ENCODE peak calls at places on chromosomes 6 and 20, in five cellular contexts. R is H9, U is mesenchymal stem cell, I is H1, C is trophoblast cell. D is an unnamed sample.

GRCh38 chr20:15036938-15037337 is 699.5 kb upstream of the FLRT3 start:
- DNase-seq in U (no peak), R (no peak), I (no peak), C (no peak), D (no peak)

GRCh38 chr20:4074877-4075455 is 59.6 kb upstream of the RNF24 start:
- DNase-seq in U (no peak), C (peak), I (peak), R (no peak), D (no peak)

GRCh38 chr6:74137910-74138309 is 441.9 kb downstream of the CD109 start:
- DNase-seq in U (peak), I (no peak), C (no peak), R (no peak), D (no peak)

GRCh38 chr20:4069741-4070140 is 54.4 kb upstream of the RNF24 start:
- DNase-seq in I (no peak), R (no peak), C (no peak), U (peak), D (no peak)

GRCh38 chr6:43770417-43771209 is 602 bp downstream of the VEGFA start:
- DNase-seq in I (peak), C (peak), R (no peak), U (peak), D (peak)

GRCh38 chr20:33518071-33518470 is 28.2 kb downstream of the CBFA2T2 start:
- DNase-seq in C (no peak), U (peak), I (no peak), R (no peak), D (no peak)

GRCh38 chr20:59603727-59604608 is at the start of gene PHACTR3:
- DNase-seq in I (peak), U (no peak), R (peak), C (no peak), D (peak)

GRCh38 chr20:42191140-42191860 is 573.1 kb upstream of the CHD6 start:
- DNase-seq in I (no peak), U (no peak), R (peak), C (peak), D (no peak)

GRCh38 chr6:7910654-7911344 is at the start of gene TXNDC5:
- DNase-seq in U (peak), C (peak), R (peak), I (peak), D (peak)

GRCh38 chr6:78850621-78851020 is 16.7 kb upstream of the IRAK1BP1 start:
- DNase-seq in I (no peak), R (no peak), U (no peak), C (no peak), D (no peak)

GRCh38 chr20:21503345-21503744 is 10.5 kb downstream of the NKX2-2 start:
- DNase-seq in R (no peak), I (no peak), C (no peak), U (no peak), D (no peak)

GRCh38 chr20:32536861-32537656 is 48.1 kb downstream of the NOL4L start:
- DNase-seq in I (no peak), R (no peak), C (no peak), U (no peak), D (no peak)

GRCh38 chr20:63651942-63652191 is 1.4 kb downstream of the STMN3 start:
- DNase-seq in R (no peak), I (no peak), U (no peak), C (no peak), D (no peak)

GRCh38 chr6:40477246-40478126 is 109.7 kb downstream of the LRFN2 start:
- DNase-seq in C (no peak), I (no peak), R (peak), U (peak), D (peak)

GRCh38 chr6:169940554-169941290 is 189.3 kb downstream of the ERMARD start:
- DNase-seq in R (no peak), U (no peak), I (no peak), C (no peak), D (no peak)

GRCh38 chr6:27593200-27593818 is 120.4 kb upstream of the ZNF184 start:
- DNase-seq in I (peak), C (no peak), R (no peak), U (no peak), D (no peak)

GRCh38 chr20:36162272-36162966 is 7.9 kb downstream of the EPB41L1 start:
- DNase-seq in U (no peak), R (no peak), I (no peak), C (no peak), D (no peak)

GRCh38 chr6:1949533-1949932 is 295.9 kb downstream of the GMDS start:
- DNase-seq in C (no peak), I (no peak), R (no peak), U (no peak), D (no peak)

GRCh38 chr20:48489046-48489463 is 338.7 kb downstream of the PREX1 start:
- DNase-seq in U (no peak), R (no peak), C (no peak), I (no peak), D (no peak)

GRCh38 chr6:22030730-22031619 is 265.9 kb downstream of the PRL start:
- DNase-seq in C (no peak), U (no peak), R (no peak), I (no peak), D (no peak)

GRCh38 chr6:104969108-104969507 is 12.2 kb downstream of the LIN28B start:
- DNase-seq in R (no peak), U (no peak), C (no peak), I (no peak), D (peak)

GRCh38 chr6:105364243-105364642 is 38.6 kb downstream of the PREP start:
- DNase-seq in I (no peak), R (no peak), C (peak), U (no peak), D (no peak)

GRCh38 chr20:45857836-45858250 is 429 bp downstream of the ZSWIM3 start:
- DNase-seq in C (no peak), R (peak), U (no peak), I (no peak), D (no peak)

GRCh38 chr6:130259557-130259956 is 36.8 kb upstream of the SAMD3 start:
- DNase-seq in R (no peak), U (no peak), C (no peak), I (no peak), D (no peak)

GRCh38 chr6:12751694-12752304 is 35.2 kb downstream of the PHACTR1 start:
- DNase-seq in R (peak), U (peak), I (peak), C (peak), D (peak)

GRCh38 chr20:58803533-58803932 is 47.2 kb downstream of the GNAS-AS1 start:
- DNase-seq in U (no peak), C (no peak), I (no peak), R (no peak), D (no peak)

GRCh38 chr6:19399406-19399805 is 437.8 kb upstream of the ID4 start:
- DNase-seq in R (no peak), U (no peak), C (no peak), I (no peak), D (no peak)

GRCh38 chr6:27468334-27468733 is 4.6 kb downstream of the ZNF184 start:
- DNase-seq in C (no peak), U (peak), I (no peak), R (no peak), D (no peak)

GRCh38 chr6:143110996-143111395 is 50.3 kb downstream of the AIG1 start:
- DNase-seq in C (no peak), U (no peak), R (no peak), I (no peak), D (no peak)

GRCh38 chr20:35306931-35307517 is 14.8 kb upstream of the FAM83C start:
- DNase-seq in C (peak), I (peak), R (peak), U (peak), D (peak)

GRCh38 chr6:55410674-55411073 is 83.4 kb downstream of the GFRAL start:
- DNase-seq in I (no peak), U (no peak), R (no peak), C (no peak), D (no peak)

GRCh38 chr6:92479821-92480220 is 939.5 kb downstream of the EPHA7 start:
- DNase-seq in C (no peak), U (peak), I (no peak), R (no peak), D (no peak)

GRCh38 chr20:56440346-56441007 is 27.9 kb upstream of the RTF2 start:
- DNase-seq in I (no peak), C (no peak), R (no peak), U (peak), D (no peak)

GRCh38 chr6:38179794-38180430 is 360.4 kb downstream of the ZFAND3 start:
- DNase-seq in U (no peak), I (peak), R (peak), C (no peak), D (no peak)

GRCh38 chr6:141744971-141745370 is 387.8 kb upstream of the GJE1 start:
- DNase-seq in C (no peak), U (no peak), R (no peak), I (no peak), D (no peak)

GRCh38 chr6:20160541-20161283 is 51.6 kb downstream of the MBOAT1 start:
- DNase-seq in R (no peak), I (peak), C (no peak), U (no peak), D (no peak)

GRCh38 chr20:16191496-16191895 is 381.8 kb downstream of the KIF16B start:
- DNase-seq in U (no peak), C (no peak), I (no peak), R (no peak), D (no peak)

GRCh38 chr20:16189371-16189770 is 383.9 kb downstream of the KIF16B start:
- DNase-seq in R (no peak), U (no peak), I (no peak), C (no peak), D (no peak)

GRCh38 chr20:16187956-16188616 is 385.2 kb downstream of the KIF16B start:
- DNase-seq in R (no peak), I (no peak), U (no peak), C (no peak), D (no peak)
- H2AK5ac ChIP-seq in R (no peak), I (peak), U (no peak), C (no peak), D (peak)

DNA sequence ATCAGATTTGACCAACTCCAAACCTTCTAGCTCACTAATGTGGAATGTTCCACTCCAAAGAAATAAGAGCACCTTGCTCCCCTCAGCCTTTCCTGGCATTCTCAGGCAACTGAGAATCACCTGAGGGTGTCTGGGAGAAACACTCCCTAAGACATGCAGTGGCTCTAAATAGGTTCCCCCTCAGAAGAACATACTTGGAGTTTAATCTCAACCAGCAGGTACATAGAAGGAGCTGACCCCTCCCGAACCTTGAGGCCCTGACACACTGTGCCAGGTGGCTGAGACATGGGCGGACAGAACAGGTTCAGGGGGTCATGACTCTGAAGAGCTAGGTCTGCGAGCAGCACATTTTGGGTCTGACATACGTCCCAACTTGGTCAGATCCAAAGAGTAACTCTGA is 107.6 kb upstream of the MAP3K4 start:
- DNase-seq in C (peak), I (no peak), R (no peak), U (no peak), D (no peak)
- H2BK12ac ChIP-seq in C (no peak), I (peak), R (no peak), U (no peak), D (no peak)

DNA sequence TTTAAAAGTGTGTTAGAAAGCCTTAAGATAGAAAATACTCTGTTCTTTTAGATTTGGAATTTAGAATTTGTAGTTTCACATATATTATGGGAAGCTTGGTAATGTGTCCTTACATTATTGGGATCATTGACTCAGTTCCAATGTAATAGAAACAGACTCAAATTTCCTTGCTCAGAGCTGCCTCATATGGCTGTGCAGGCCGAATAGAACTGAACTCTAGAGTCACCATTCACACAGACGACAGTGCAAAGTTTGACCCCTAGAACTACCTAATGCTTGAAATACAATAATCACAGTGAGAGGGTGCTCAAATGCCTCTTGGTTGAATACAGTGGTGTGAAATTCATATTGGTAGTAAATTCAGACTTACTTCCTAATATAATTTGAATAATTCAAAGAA is 482.7 kb upstream of the CITED2 start:
- DNase-seq in I (no peak), R (no peak), U (no peak), C (no peak), D (no peak)
- H2AK5ac ChIP-seq in I (no peak), R (no peak), U (peak), C (no peak), D (no peak)

DNA sequence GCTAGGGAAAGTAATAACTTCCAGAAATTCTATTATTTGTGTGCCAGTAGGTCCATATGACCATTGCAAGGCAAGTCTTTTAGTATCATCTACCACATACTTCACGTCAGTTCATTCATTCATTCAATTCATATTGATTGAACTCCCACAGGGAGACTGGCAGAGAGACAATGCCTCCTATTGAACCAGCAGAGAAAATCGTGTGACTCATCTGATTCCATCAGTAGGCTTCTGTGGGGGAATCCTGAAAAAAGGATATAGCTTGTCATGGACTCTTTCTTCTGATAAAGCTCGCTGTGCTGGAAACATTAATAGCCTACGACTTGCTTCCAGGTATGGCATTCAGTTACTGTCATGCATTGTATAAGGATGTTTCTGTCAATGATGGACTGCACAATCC is 45.3 kb upstream of the CNR1 start:
- DNase-seq in U (no peak), R (no peak), I (no peak), C (no peak), D (no peak)
- H2BK12ac ChIP-seq in U (no peak), R (no peak), I (no peak), C (no peak), D (no peak)

GRCh38 chr20:38272961-38273360 is 12.4 kb upstream of the KIAA1755 start:
- DNase-seq in R (no peak), I (no peak), U (peak), C (peak), D (no peak)

GRCh38 chr20:38271609-38272120 is 11.1 kb upstream of the KIAA1755 start:
- DNase-seq in I (no peak), C (no peak), U (peak), R (no peak), D (no peak)

GRCh38 chr20:38270869-38271608 is 10.5 kb upstream of the KIAA1755 start:
- DNase-seq in R (no peak), I (no peak), C (no peak), U (peak), D (no peak)

GRCh38 chr20:38269715-38270114 is 9.2 kb upstream of the KIAA1755 start:
- DNase-seq in R (no peak), I (no peak), C (no peak), U (no peak), D (no peak)

GRCh38 chr20:38272398-38272797 is 11.9 kb upstream of the KIAA1755 start:
- DNase-seq in C (no peak), U (peak), I (no peak), R (no peak), D (no peak)
- H2AK5ac ChIP-seq in C (no peak), U (peak), I (no peak), R (no peak), D (no peak)

GRCh38 chr6:63802606-63803206 is 167.1 kb downstream of the PHF3 start:
- DNase-seq in R (no peak), I (no peak), U (peak), C (no peak), D (no peak)
- H2BK12ac ChIP-seq in R (no peak), I (no peak), U (no peak), C (no peak), D (no peak)

GRCh38 chr6:108766886-108767285 is 81.3 kb upstream of the ARMC2 start:
- DNase-seq in C (no peak), U (no peak), R (no peak), I (peak), D (no peak)

GRCh38 chr6:108763931-108764579 is 84.2 kb upstream of the ARMC2 start:
- DNase-seq in R (no peak), U (no peak), C (no peak), I (peak), D (no peak)

GRCh38 chr6:108766419-108766818 is 81.8 kb upstream of the ARMC2 start:
- DNase-seq in U (no peak), C (no peak), R (no peak), I (no peak), D (no peak)

GRCh38 chr6:108764580-108764950 is 83.7 kb upstream of the ARMC2 start:
- DNase-seq in R (no peak), I (no peak), U (no peak), C (no peak), D (no peak)

DNA sequence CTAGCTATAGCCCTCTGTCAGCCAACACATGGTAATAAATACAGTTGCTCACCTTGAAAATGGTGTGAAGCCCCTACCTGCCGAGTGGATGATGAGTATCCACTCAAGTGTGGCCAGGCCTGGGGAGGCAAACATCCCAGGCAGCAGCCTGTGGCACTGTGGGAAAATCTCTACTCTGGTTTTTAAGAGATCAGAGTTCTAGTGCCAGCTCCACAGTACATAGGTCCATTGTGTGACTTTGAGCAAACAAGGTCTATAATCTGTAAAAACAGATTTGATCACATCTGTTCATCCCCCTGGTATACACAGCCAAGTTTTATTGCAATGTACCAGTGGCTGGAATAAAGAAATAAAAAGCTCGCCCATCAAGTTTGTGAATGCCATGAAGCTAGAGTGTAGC is 82.7 kb upstream of the ARMC2 start:
- DNase-seq in C (no peak), R (no peak), U (no peak), I (no peak), D (no peak)
- H2AK5ac ChIP-seq in C (no peak), R (no peak), U (no peak), I (no peak), D (no peak)

GRCh38 chr20:11520596-11520995 is 397.1 kb upstream of the BTBD3 start:
- DNase-seq in U (no peak), R (no peak), I (no peak), C (no peak), D (no peak)
- H2BK12ac ChIP-seq in U (no peak), R (no peak), I (no peak), C (no peak), D (no peak)